ENCODE peak calls at places on chromosomes 6 and 20, in six cellular contexts. L is heart right ventricle; P is stomach; G is HepG2; N is CD8-positive, alpha-beta T cell; H is body of pancreas. Z is an unnamed sample. For H3K36me3 and H3K27me3, the result is how much of the 10 kb centered on the place peaks cover.

GRCh38 chr6:117483645-117484016 is 1.2 kb downstream of the DCBLD1 start:
- DNase-seq in N (no peak), P (no peak), G (peak), L (no peak), H (peak), Z (no peak)

GRCh38 chr20:47791084-47791599 is 5.9 kb upstream of the SULF2 start:
- DNase-seq in N (no peak), G (no peak), P (no peak), H (no peak), L (no peak), Z (no peak)

GRCh38 chr20:51496964-51497363 is 45.6 kb downstream of the NFATC2 start:
- DNase-seq in P (no peak), H (no peak), G (no peak), L (no peak), N (no peak), Z (no peak)

GRCh38 chr20:9015984-9016324 is 52.9 kb upstream of the PLCB4 start:
- DNase-seq in L (no peak), P (no peak), H (no peak), G (no peak), N (no peak), Z (no peak)

GRCh38 chr20:1819311-1820136 is 75.7 kb upstream of the SIRPA start:
- DNase-seq in G (no peak), H (no peak), L (no peak), P (no peak), N (no peak), Z (no peak)

GRCh38 chr20:2195614-2196013 is 94.0 kb downstream of the STK35 start:
- DNase-seq in H (no peak), N (no peak), L (no peak), G (no peak), P (no peak), Z (no peak)

GRCh38 chr20:46994341-46994740 is 99.7 kb downstream of the EYA2 start:
- DNase-seq in N (no peak), G (no peak), H (peak), P (peak), L (no peak), Z (peak)

GRCh38 chr20:63911171-63911570 is 16.2 kb downstream of the DNAJC5 start:
- DNase-seq in P (peak), N (no peak), L (no peak), G (no peak), H (peak), Z (peak)

GRCh38 chr20:46739441-46740213 is 30.2 kb downstream of the SLC2A10 start:
- DNase-seq in N (no peak), L (no peak), P (peak), G (no peak), H (no peak), Z (no peak)

GRCh38 chr6:69974193-69974592 is 107.8 kb downstream of the COL19A1 start:
- DNase-seq in G (no peak), N (no peak), P (no peak), L (peak), H (no peak), Z (no peak)

GRCh38 chr20:16119909-16120308 is 453.3 kb downstream of the KIF16B start:
- DNase-seq in H (no peak), N (no peak), P (no peak), L (no peak), G (peak), Z (no peak)

GRCh38 chr6:13710552-13711383 is 867 bp downstream of the RANBP9 start:
- DNase-seq in N (peak), G (peak), L (peak), H (peak), P (peak), Z (peak)

GRCh38 chr6:42460892-42461291 is 9.2 kb upstream of the TRERF1 start:
- DNase-seq in N (no peak), P (no peak), L (no peak), G (no peak), H (no peak), Z (no peak)

GRCh38 chr20:1968958-1969357 is 24.9 kb downstream of the PDYN start:
- DNase-seq in P (no peak), L (no peak), G (no peak), N (no peak), H (no peak), Z (no peak)

GRCh38 chr20:3199976-3200755 is 4.3 kb downstream of the DDRGK1 start:
- DNase-seq in G (no peak), P (no peak), N (no peak), L (no peak), H (no peak), Z (no peak)

DNA sequence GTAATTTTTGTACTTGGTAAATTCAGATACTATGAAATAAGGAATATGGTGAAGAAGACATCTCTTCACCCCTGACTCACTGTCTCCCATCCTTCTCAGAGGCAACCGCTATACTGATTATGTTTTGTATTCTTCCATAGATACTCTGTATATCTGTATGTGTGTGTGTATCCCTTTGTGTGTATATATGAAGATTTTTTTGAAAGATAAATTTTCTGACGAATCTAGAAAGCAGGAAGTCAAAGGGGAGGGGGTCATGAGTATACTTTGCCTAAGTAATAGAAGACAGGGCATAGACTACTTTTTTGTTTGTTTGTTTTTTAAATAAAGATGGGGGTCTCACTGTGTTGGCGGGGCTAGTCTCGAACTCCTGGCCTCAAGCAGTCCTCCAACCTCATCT is 48.2 kb downstream of the TOP1 start:
- DNase-seq in G (no peak), N (no peak), L (no peak), H (no peak), P (no peak), Z (peak)
- H3K36me3 ChIP-seq in G (under half), N (under half), L (under half), H (under half), P (half or more), Z (under half)

GRCh38 chr6:27568226-27568889 is 95.5 kb upstream of the ZNF184 start:
- DNase-seq in H (no peak), N (no peak), L (no peak), P (no peak), G (peak), Z (no peak)

GRCh38 chr6:27562027-27562410 is 89.1 kb upstream of the ZNF184 start:
- DNase-seq in P (no peak), N (no peak), L (no peak), G (no peak), H (no peak), Z (no peak)

GRCh38 chr6:27565839-27566779 is 93.2 kb upstream of the ZNF184 start:
- DNase-seq in N (no peak), P (no peak), G (peak), L (no peak), H (no peak), Z (no peak)
- H3K27me3 ChIP-seq in N (under half), P (half or more), G (under half), L (under half), H (under half), Z (half or more)

DNA sequence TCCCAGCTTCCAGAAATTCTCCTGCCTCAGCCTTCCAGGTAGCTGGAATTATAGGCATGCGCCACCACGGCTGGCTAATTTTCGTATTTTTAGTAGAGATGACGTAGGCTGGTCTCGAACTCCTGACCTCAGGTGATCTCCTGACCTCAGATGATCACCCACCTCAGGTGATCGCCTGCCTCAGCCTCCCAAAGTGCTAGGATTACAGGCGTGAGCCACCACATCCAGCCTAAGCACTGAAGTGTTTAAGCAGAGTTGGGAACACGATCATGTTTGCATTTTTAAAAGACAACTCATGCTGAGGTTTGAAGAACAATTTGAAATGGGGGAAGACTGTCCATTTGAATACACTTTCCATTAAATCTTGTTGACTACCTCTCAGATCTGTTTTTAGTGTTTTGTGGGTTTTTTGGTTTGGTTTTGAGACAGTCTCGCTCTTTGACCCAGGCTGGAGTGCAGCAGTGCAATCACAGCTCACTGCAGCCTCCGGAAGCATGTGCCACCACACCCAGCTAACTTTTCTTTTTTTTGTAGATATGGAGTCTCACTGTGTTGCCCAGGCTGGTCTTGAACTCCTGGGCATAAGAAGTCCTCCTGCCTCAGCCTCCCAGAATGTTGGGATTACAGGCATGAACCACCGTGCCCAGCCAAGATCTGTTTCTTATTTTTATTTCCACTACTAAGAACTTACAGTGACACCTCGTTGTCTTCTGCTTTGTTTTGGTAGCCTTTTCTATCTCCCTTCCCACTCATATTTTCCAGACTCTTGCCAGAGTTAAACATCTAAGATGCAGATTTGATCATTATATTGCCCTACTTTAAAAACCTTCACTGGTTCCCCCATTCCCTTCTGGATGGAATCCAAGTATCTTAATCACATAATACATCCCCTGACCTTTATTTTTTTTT is 5.5 kb downstream of the CASP8AP2 start:
- DNase-seq in H (no peak), N (peak), L (no peak), G (no peak), P (no peak), Z (peak)
- H3K36me3 ChIP-seq in H (under half), N (under half), L (under half), G (under half), P (under half), Z (under half)

DNA sequence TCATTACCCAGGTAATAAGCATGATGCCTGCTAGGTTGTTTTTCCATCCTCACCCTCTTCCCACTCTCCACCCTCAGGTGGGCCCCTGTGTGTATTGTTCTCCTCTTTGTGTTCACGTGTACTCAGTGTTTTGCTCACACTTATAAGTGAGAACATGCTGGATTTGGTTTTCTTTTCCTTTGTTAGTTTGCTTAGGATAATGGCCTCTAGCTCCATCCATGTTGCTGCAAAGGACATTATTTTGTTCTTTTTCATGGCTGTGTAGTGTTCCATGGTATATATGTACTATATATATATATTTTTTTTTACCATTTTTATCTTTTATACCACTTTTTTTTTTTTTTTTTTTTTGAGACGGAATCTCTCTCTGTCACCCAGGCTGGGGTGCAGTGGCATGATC is 71.9 kb downstream of the RSPH3 start:
- DNase-seq in G (no peak), N (no peak), L (no peak), H (no peak), P (no peak), Z (no peak)
- H3K27me3 ChIP-seq in G (under half), N (under half), L (under half), H (under half), P (under half), Z (under half)

GRCh38 chr20:48970681-48971370 is 49.3 kb downstream of the ARFGEF2 start:
- DNase-seq in P (no peak), N (no peak), H (no peak), L (no peak), G (no peak), Z (no peak)

GRCh38 chr20:48975955-48976354 is 54.4 kb downstream of the ARFGEF2 start:
- DNase-seq in G (no peak), L (no peak), H (no peak), P (no peak), N (no peak), Z (no peak)

GRCh38 chr20:48972816-48973215 is 51.3 kb downstream of the ARFGEF2 start:
- DNase-seq in N (no peak), L (no peak), H (no peak), P (no peak), G (no peak), Z (no peak)

GRCh38 chr20:48971956-48972355 is 50.4 kb downstream of the ARFGEF2 start:
- DNase-seq in H (no peak), G (no peak), N (no peak), P (no peak), L (no peak), Z (no peak)
- H3K36me3 ChIP-seq in H (under half), G (under half), N (under half), P (half or more), L (half or more), Z (half or more)

DNA sequence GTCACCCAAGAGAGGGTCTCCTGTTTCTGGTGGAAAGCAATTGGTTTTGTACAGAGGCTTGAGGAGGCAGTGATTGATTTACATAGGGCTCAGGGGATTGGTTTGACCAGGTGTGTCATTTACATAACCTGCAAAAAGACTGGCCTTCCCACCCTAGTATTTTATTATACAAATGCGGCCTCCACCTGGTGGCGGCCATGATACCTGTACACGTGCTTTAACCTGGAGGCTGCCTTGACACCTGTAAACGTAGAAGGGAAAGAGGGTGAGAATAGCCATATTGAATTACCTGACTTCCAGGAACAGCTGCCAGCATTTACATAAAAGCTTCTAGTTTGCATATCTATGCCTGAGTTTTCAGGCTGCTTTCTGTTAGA is 48.7 kb downstream of the HLA-DPB1 start:
- DNase-seq in L (no peak), H (no peak), N (no peak), P (no peak), G (no peak), Z (no peak)
- H3K27me3 ChIP-seq in L (under half), H (under half), N (under half), P (under half), G (under half), Z (under half)

GRCh38 chr20:38426006-38426405 is 9.1 kb downstream of the SNHG17 start:
- DNase-seq in N (no peak), H (no peak), L (no peak), G (peak), P (no peak), Z (no peak)

GRCh38 chr20:38424404-38424803 is 10.7 kb downstream of the SNHG17 start:
- DNase-seq in P (no peak), H (no peak), G (no peak), L (no peak), N (no peak), Z (no peak)

GRCh38 chr20:38421915-38422314 is 13.2 kb downstream of the SNHG17 start:
- DNase-seq in N (no peak), L (no peak), H (no peak), P (no peak), G (no peak), Z (no peak)

GRCh38 chr20:38426498-38426897 is 8.6 kb downstream of the SNHG17 start:
- DNase-seq in H (no peak), L (no peak), P (no peak), N (no peak), G (no peak), Z (no peak)

DNA sequence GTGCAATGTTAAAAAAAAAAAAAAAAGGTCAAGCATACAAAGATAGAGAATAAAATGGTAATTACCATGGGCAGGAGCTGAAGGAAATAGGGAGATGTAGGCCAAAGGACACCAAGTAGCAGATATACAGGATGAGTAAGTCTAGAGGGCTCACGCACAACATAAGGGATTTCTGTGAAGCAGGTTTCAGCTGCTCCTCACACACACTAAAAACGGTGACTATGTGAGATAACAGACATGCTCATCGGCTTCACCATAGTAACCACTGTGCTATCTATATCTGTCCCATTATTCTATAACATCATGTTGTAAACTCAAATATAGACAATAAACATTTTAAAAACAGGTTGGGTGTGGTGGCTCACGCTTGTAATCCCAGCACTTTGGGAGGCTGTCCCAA is 11.6 kb downstream of the SNHG17 start:
- DNase-seq in P (no peak), N (no peak), L (no peak), G (no peak), H (no peak), Z (no peak)
- H3K36me3 ChIP-seq in P (half or more), N (half or more), L (half or more), G (half or more), H (half or more), Z (half or more)

GRCh38 chr6:160417550-160417949 is 69.4 kb downstream of the SLC22A3 start:
- DNase-seq in P (no peak), G (no peak), L (no peak), N (no peak), H (no peak), Z (no peak)
- H3K27me3 ChIP-seq in P (under half), G (under half), L (under half), N (under half), H (under half), Z (under half)